ENCODE peak calls at places on chromosomes 13 and 19, in seven cellular contexts. One of them, this sample, is unnamed.

GRCh38 chr13:21673592-21674270 is 2.9 kb downstream of the FGF9 start:
- DNase-seq in dorsolateral prefrontal cortex: no peak
- DNase-seq in SK-N-SH: peak
- DNase-seq in CD8-positive, alpha-beta T cell: peak
- DNase-seq in adrenal gland: peak
- DNase-seq in mucosa of descending colon: peak
- DNase-seq in BJ: no peak
- DNase-seq in this sample: no peak

GRCh38 chr13:67880916-67881315 is 650.8 kb upstream of the PCDH9 start:
- DNase-seq in mucosa of descending colon: no peak
- DNase-seq in BJ: no peak
- DNase-seq in adrenal gland: no peak
- DNase-seq in SK-N-SH: no peak
- DNase-seq in dorsolateral prefrontal cortex: no peak
- DNase-seq in CD8-positive, alpha-beta T cell: no peak
- DNase-seq in this sample: peak

GRCh38 chr13:102798653-102799543 is at the start of the genes BIVM and POGLUT2:
- DNase-seq in CD8-positive, alpha-beta T cell: peak
- DNase-seq in SK-N-SH: peak
- DNase-seq in BJ: peak
- DNase-seq in dorsolateral prefrontal cortex: peak
- DNase-seq in mucosa of descending colon: peak
- DNase-seq in adrenal gland: peak
- DNase-seq in this sample: peak

GRCh38 chr13:24214528-24214927 is 54.0 kb downstream of the SPATA13 start:
- DNase-seq in BJ: no peak
- DNase-seq in dorsolateral prefrontal cortex: no peak
- DNase-seq in mucosa of descending colon: no peak
- DNase-seq in SK-N-SH: no peak
- DNase-seq in CD8-positive, alpha-beta T cell: no peak
- DNase-seq in adrenal gland: no peak
- DNase-seq in this sample: no peak

GRCh38 chr13:63184693-63185092 is 1769.0 kb upstream of the PCDH20 start:
- DNase-seq in adrenal gland: no peak
- DNase-seq in BJ: peak
- DNase-seq in dorsolateral prefrontal cortex: no peak
- DNase-seq in SK-N-SH: no peak
- DNase-seq in mucosa of descending colon: no peak
- DNase-seq in CD8-positive, alpha-beta T cell: no peak
- DNase-seq in this sample: peak

GRCh38 chr19:41612483-41612882 is 14.4 kb downstream of the CEACAM4 start:
- DNase-seq in dorsolateral prefrontal cortex: no peak
- DNase-seq in mucosa of descending colon: no peak
- DNase-seq in CD8-positive, alpha-beta T cell: no peak
- DNase-seq in BJ: no peak
- DNase-seq in SK-N-SH: no peak
- DNase-seq in adrenal gland: no peak
- DNase-seq in this sample: no peak

GRCh38 chr19:1864480-1865171 is 1.2 kb upstream of the KLF16 start:
- DNase-seq in adrenal gland: peak
- DNase-seq in SK-N-SH: peak
- DNase-seq in mucosa of descending colon: peak
- DNase-seq in BJ: no peak
- DNase-seq in dorsolateral prefrontal cortex: no peak
- DNase-seq in CD8-positive, alpha-beta T cell: peak
- DNase-seq in this sample: no peak

GRCh38 chr19:30288957-30289735 is 83.0 kb upstream of the ZNF536 start:
- DNase-seq in adrenal gland: no peak
- DNase-seq in mucosa of descending colon: no peak
- DNase-seq in CD8-positive, alpha-beta T cell: no peak
- DNase-seq in BJ: no peak
- DNase-seq in dorsolateral prefrontal cortex: no peak
- DNase-seq in SK-N-SH: no peak
- DNase-seq in this sample: no peak

GRCh38 chr13:98480915-98481510 is 95.9 kb downstream of the STK24 start:
- DNase-seq in mucosa of descending colon: no peak
- DNase-seq in dorsolateral prefrontal cortex: no peak
- DNase-seq in CD8-positive, alpha-beta T cell: no peak
- DNase-seq in BJ: no peak
- DNase-seq in SK-N-SH: peak
- DNase-seq in adrenal gland: no peak
- DNase-seq in this sample: no peak

GRCh38 chr19:46840157-46840942 is 10.3 kb downstream of the AP2S1 start:
- DNase-seq in mucosa of descending colon: peak
- DNase-seq in SK-N-SH: peak
- DNase-seq in CD8-positive, alpha-beta T cell: peak
- DNase-seq in dorsolateral prefrontal cortex: peak
- DNase-seq in adrenal gland: no peak
- DNase-seq in BJ: no peak
- DNase-seq in this sample: no peak

GRCh38 chr19:34482380-34483250 is 1.1 kb downstream of the WTIP start:
- DNase-seq in SK-N-SH: peak
- DNase-seq in adrenal gland: no peak
- DNase-seq in CD8-positive, alpha-beta T cell: no peak
- DNase-seq in dorsolateral prefrontal cortex: no peak
- DNase-seq in mucosa of descending colon: no peak
- DNase-seq in BJ: no peak
- DNase-seq in this sample: no peak

GRCh38 chr13:44884076-44884729 is 105.1 kb downstream of the NUFIP1 start:
- DNase-seq in SK-N-SH: no peak
- DNase-seq in mucosa of descending colon: no peak
- DNase-seq in BJ: peak
- DNase-seq in dorsolateral prefrontal cortex: no peak
- DNase-seq in CD8-positive, alpha-beta T cell: no peak
- DNase-seq in adrenal gland: no peak
- DNase-seq in this sample: peak

GRCh38 chr19:45340232-45340898 is at the start of gene KLC3:
- DNase-seq in dorsolateral prefrontal cortex: no peak
- DNase-seq in BJ: no peak
- DNase-seq in SK-N-SH: peak
- DNase-seq in CD8-positive, alpha-beta T cell: no peak
- DNase-seq in adrenal gland: no peak
- DNase-seq in mucosa of descending colon: peak
- DNase-seq in this sample: no peak

GRCh38 chr13:25816239-25816638 is 235.6 kb downstream of the SHISA2 start:
- DNase-seq in adrenal gland: no peak
- DNase-seq in CD8-positive, alpha-beta T cell: no peak
- DNase-seq in SK-N-SH: no peak
- DNase-seq in dorsolateral prefrontal cortex: no peak
- DNase-seq in BJ: no peak
- DNase-seq in mucosa of descending colon: no peak
- DNase-seq in this sample: no peak

GRCh38 chr13:20209937-20210336 is 17.2 kb upstream of the GJB2 start:
- DNase-seq in mucosa of descending colon: no peak
- DNase-seq in BJ: no peak
- DNase-seq in dorsolateral prefrontal cortex: peak
- DNase-seq in adrenal gland: no peak
- DNase-seq in SK-N-SH: no peak
- DNase-seq in CD8-positive, alpha-beta T cell: no peak
- DNase-seq in this sample: no peak

GRCh38 chr19:27792576-27793127 is 1420.3 kb downstream of the UQCRFS1 start:
- DNase-seq in CD8-positive, alpha-beta T cell: no peak
- DNase-seq in BJ: no peak
- DNase-seq in SK-N-SH: no peak
- DNase-seq in mucosa of descending colon: no peak
- DNase-seq in dorsolateral prefrontal cortex: no peak
- DNase-seq in adrenal gland: no peak
- DNase-seq in this sample: no peak

GRCh38 chr13:66312312-66313087 is 917.6 kb downstream of the PCDH9 start:
- DNase-seq in SK-N-SH: no peak
- DNase-seq in CD8-positive, alpha-beta T cell: no peak
- DNase-seq in mucosa of descending colon: peak
- DNase-seq in dorsolateral prefrontal cortex: no peak
- DNase-seq in adrenal gland: no peak
- DNase-seq in BJ: peak
- DNase-seq in this sample: peak

GRCh38 chr19:40799558-40800338 is 757 bp downstream of the EGLN2 start:
- DNase-seq in BJ: no peak
- DNase-seq in adrenal gland: peak
- DNase-seq in dorsolateral prefrontal cortex: no peak
- DNase-seq in mucosa of descending colon: peak
- DNase-seq in CD8-positive, alpha-beta T cell: no peak
- DNase-seq in SK-N-SH: peak
- DNase-seq in this sample: no peak

GRCh38 chr13:43846496-43846895 is 33.0 kb downstream of the CCDC122 start:
- DNase-seq in adrenal gland: no peak
- DNase-seq in BJ: peak
- DNase-seq in dorsolateral prefrontal cortex: no peak
- DNase-seq in SK-N-SH: no peak
- DNase-seq in mucosa of descending colon: no peak
- DNase-seq in CD8-positive, alpha-beta T cell: no peak
- DNase-seq in this sample: peak

GRCh38 chr13:23681253-23681652 is 111.0 kb downstream of the TNFRSF19 start:
- DNase-seq in BJ: no peak
- DNase-seq in SK-N-SH: no peak
- DNase-seq in CD8-positive, alpha-beta T cell: no peak
- DNase-seq in adrenal gland: no peak
- DNase-seq in dorsolateral prefrontal cortex: no peak
- DNase-seq in mucosa of descending colon: no peak
- DNase-seq in this sample: peak

GRCh38 chr19:56270676-56271075 is 1.9 kb upstream of the EDDM13 start:
- DNase-seq in mucosa of descending colon: peak
- DNase-seq in adrenal gland: peak
- DNase-seq in dorsolateral prefrontal cortex: peak
- DNase-seq in BJ: no peak
- DNase-seq in CD8-positive, alpha-beta T cell: no peak
- DNase-seq in SK-N-SH: no peak
- DNase-seq in this sample: no peak

GRCh38 chr13:109971006-109971744 is 184.8 kb upstream of the IRS2 start:
- DNase-seq in BJ: peak
- DNase-seq in SK-N-SH: no peak
- DNase-seq in mucosa of descending colon: no peak
- DNase-seq in dorsolateral prefrontal cortex: no peak
- DNase-seq in CD8-positive, alpha-beta T cell: no peak
- DNase-seq in adrenal gland: no peak
- DNase-seq in this sample: no peak

GRCh38 chr19:31347828-31348314 is 1.4 kb downstream of the TSHZ3 start:
- DNase-seq in SK-N-SH: no peak
- DNase-seq in CD8-positive, alpha-beta T cell: no peak
- DNase-seq in BJ: no peak
- DNase-seq in mucosa of descending colon: peak
- DNase-seq in dorsolateral prefrontal cortex: no peak
- DNase-seq in adrenal gland: no peak
- DNase-seq in this sample: no peak

GRCh38 chr19:31350033-31350692 is 927 bp upstream of the TSHZ3 start:
- DNase-seq in BJ: no peak
- DNase-seq in SK-N-SH: peak
- DNase-seq in mucosa of descending colon: no peak
- DNase-seq in adrenal gland: peak
- DNase-seq in CD8-positive, alpha-beta T cell: no peak
- DNase-seq in dorsolateral prefrontal cortex: no peak
- DNase-seq in this sample: no peak

GRCh38 chr19:31350693-31351211 is 1.5 kb upstream of the TSHZ3 start:
- DNase-seq in SK-N-SH: peak
- DNase-seq in dorsolateral prefrontal cortex: no peak
- DNase-seq in BJ: no peak
- DNase-seq in CD8-positive, alpha-beta T cell: no peak
- DNase-seq in adrenal gland: peak
- DNase-seq in mucosa of descending colon: peak
- DNase-seq in this sample: no peak

GRCh38 chr19:31348416-31349159 is 648 bp downstream of the TSHZ3 start:
- DNase-seq in CD8-positive, alpha-beta T cell: no peak
- DNase-seq in adrenal gland: no peak
- DNase-seq in dorsolateral prefrontal cortex: no peak
- DNase-seq in mucosa of descending colon: no peak
- DNase-seq in BJ: no peak
- DNase-seq in SK-N-SH: peak
- DNase-seq in this sample: no peak

DNA sequence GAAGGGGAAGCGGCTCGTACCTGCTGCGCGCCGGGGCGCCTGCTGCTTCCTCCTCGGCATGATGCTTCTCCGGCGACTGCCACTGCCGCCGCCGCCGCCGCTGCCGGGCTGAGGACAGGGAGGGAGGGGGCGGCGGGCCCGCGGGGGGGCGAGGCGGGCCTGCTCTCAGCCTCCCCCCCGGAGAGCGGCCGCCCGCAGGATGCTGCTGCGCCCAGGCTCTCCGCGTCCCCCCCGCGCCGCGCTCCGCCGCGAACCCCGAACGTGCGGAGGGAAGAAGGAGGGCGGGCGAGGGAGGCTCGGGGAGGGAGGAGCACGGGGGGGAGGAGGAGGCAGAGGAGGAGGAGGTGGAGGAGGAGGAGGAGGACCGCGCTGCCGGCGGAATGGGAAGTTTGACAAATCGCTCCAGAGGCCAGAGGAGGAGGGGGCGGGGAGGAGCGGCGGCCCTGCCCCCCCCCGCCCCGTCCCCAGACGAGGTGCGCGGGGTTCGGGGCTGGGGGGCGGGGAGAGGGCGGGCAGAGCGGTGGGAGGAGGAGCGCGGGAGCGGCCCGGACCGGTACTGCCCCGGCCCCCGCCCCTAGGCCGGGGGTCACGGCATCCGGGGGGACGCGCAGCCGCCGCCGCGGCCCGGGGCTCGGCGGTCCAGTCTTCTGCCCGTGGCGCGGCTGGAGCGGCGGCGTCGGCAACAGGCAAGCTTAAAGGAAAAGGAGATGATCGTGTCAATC is at the start of gene TSHZ3:
- DNase-seq in BJ: no peak
- DNase-seq in mucosa of descending colon: peak
- DNase-seq in CD8-positive, alpha-beta T cell: peak
- DNase-seq in dorsolateral prefrontal cortex: no peak
- DNase-seq in adrenal gland: peak
- DNase-seq in SK-N-SH: peak
- DNase-seq in this sample: peak
- H3K4me3 ChIP-seq in BJ: peak
- H3K4me3 ChIP-seq in mucosa of descending colon: peak
- H3K4me3 ChIP-seq in CD8-positive, alpha-beta T cell: peak
- H3K4me3 ChIP-seq in dorsolateral prefrontal cortex: peak
- H3K4me3 ChIP-seq in adrenal gland: peak
- H3K4me3 ChIP-seq in SK-N-SH: peak
- H3K4me3 ChIP-seq in this sample: peak

GRCh38 chr19:48481846-48482639 is 12.9 kb downstream of the CYTH2 start:
- DNase-seq in dorsolateral prefrontal cortex: no peak
- DNase-seq in CD8-positive, alpha-beta T cell: no peak
- DNase-seq in BJ: no peak
- DNase-seq in SK-N-SH: no peak
- DNase-seq in mucosa of descending colon: no peak
- DNase-seq in adrenal gland: no peak
- DNase-seq in this sample: no peak
- H3K4me3 ChIP-seq in dorsolateral prefrontal cortex: no peak
- H3K4me3 ChIP-seq in CD8-positive, alpha-beta T cell: no peak
- H3K4me3 ChIP-seq in BJ: no peak
- H3K4me3 ChIP-seq in SK-N-SH: no peak
- H3K4me3 ChIP-seq in mucosa of descending colon: no peak
- H3K4me3 ChIP-seq in adrenal gland: no peak
- H3K4me3 ChIP-seq in this sample: no peak

GRCh38 chr19:38769635-38770211 is 3.6 kb downstream of the LGALS7 start:
- DNase-seq in dorsolateral prefrontal cortex: peak
- DNase-seq in BJ: no peak
- DNase-seq in mucosa of descending colon: peak
- DNase-seq in CD8-positive, alpha-beta T cell: peak
- DNase-seq in SK-N-SH: peak
- DNase-seq in adrenal gland: peak
- DNase-seq in this sample: no peak
- H3K4me3 ChIP-seq in dorsolateral prefrontal cortex: peak
- H3K4me3 ChIP-seq in BJ: no peak
- H3K4me3 ChIP-seq in mucosa of descending colon: no peak
- H3K4me3 ChIP-seq in CD8-positive, alpha-beta T cell: peak
- H3K4me3 ChIP-seq in SK-N-SH: no peak
- H3K4me3 ChIP-seq in adrenal gland: peak
- H3K4me3 ChIP-seq in this sample: peak

GRCh38 chr13:96993660-96994029 is 631 bp downstream of the OXGR1 start:
- DNase-seq in dorsolateral prefrontal cortex: no peak
- DNase-seq in mucosa of descending colon: peak
- DNase-seq in CD8-positive, alpha-beta T cell: no peak
- DNase-seq in adrenal gland: no peak
- DNase-seq in BJ: no peak
- DNase-seq in SK-N-SH: peak
- DNase-seq in this sample: no peak
- H3K4me3 ChIP-seq in dorsolateral prefrontal cortex: peak
- H3K4me3 ChIP-seq in mucosa of descending colon: no peak
- H3K4me3 ChIP-seq in CD8-positive, alpha-beta T cell: no peak
- H3K4me3 ChIP-seq in adrenal gland: peak
- H3K4me3 ChIP-seq in BJ: no peak
- H3K4me3 ChIP-seq in SK-N-SH: peak
- H3K4me3 ChIP-seq in this sample: peak